ENCODE peak calls at places on chromosomes 6 and 20, in eight cellular contexts. S is right lobe of liver; K is endothelial cell; H is astrocyte of the spinal cord; B is foreskin fibroblast; V is CD4-positive, alpha-beta T cell; G is HL-60; Q is tibial artery. P is an unnamed sample.

GRCh38 chr6:71665931-71666330 is 220.4 kb upstream of the RIMS1 start:
- DNase-seq in V (no peak), Q (no peak), S (no peak), H (no peak), G (no peak), B (no peak), K (no peak), P (no peak)

GRCh38 chr6:154932562-154933027 is 62.5 kb upstream of the TIAM2 start:
- DNase-seq in H (peak), K (no peak), V (no peak), G (no peak), B (peak), Q (no peak), S (no peak), P (peak)

GRCh38 chr6:3259491-3259958 is 778 bp downstream of the PSMG4 start:
- DNase-seq in B (peak), S (peak), V (peak), G (peak), K (peak), H (peak), Q (no peak), P (peak)

GRCh38 chr6:106501836-106502447 is 127.4 kb downstream of the RTN4IP1 start:
- DNase-seq in G (peak), Q (no peak), S (no peak), K (no peak), V (no peak), H (no peak), B (peak), P (peak)

GRCh38 chr6:19086480-19086879 is 699.3 kb downstream of the RNF144B start:
- DNase-seq in B (no peak), G (no peak), K (no peak), Q (no peak), S (no peak), V (no peak), H (no peak), P (no peak)

GRCh38 chr6:160013987-160014868 is 45.3 kb downstream of the IGF2R start:
- DNase-seq in H (peak), G (no peak), S (no peak), Q (no peak), K (no peak), V (no peak), B (no peak), P (no peak)

GRCh38 chr20:20711413-20711812 is 1.0 kb downstream of the RALGAPA2 start:
- DNase-seq in B (peak), G (peak), K (no peak), Q (no peak), S (peak), H (no peak), V (peak), P (no peak)

GRCh38 chr6:21022343-21023107 is 488.3 kb downstream of the CDKAL1 start:
- DNase-seq in G (no peak), H (peak), S (no peak), B (no peak), Q (no peak), K (no peak), V (no peak), P (peak)

GRCh38 chr20:4472906-4473305 is 248.8 kb upstream of the PRND start:
- DNase-seq in H (no peak), V (no peak), K (no peak), S (no peak), G (no peak), B (peak), Q (no peak), P (no peak)

GRCh38 chr6:153131037-153131981 is at the start of gene RGS17:
- DNase-seq in S (peak), K (peak), G (no peak), V (peak), B (peak), Q (peak), H (peak), P (peak)

GRCh38 chr6:53647437-53648094 is 18.0 kb downstream of the KLHL31 start:
- DNase-seq in Q (no peak), K (no peak), V (peak), B (peak), H (no peak), G (peak), S (no peak), P (peak)

GRCh38 chr6:72984981-72985665 is 240.2 kb downstream of the KHDC1L start:
- DNase-seq in K (no peak), G (peak), S (no peak), B (no peak), Q (no peak), H (peak), V (no peak), P (no peak)

GRCh38 chr6:113057567-113058053 is 710.5 kb downstream of the RFPL4B start:
- DNase-seq in H (no peak), B (peak), S (no peak), Q (no peak), K (no peak), G (no peak), V (no peak), P (no peak)

GRCh38 chr6:81751388-81752083 is 945 bp downstream of the TENT5A start:
- DNase-seq in S (peak), K (peak), H (peak), G (peak), V (peak), B (peak), Q (peak), P (peak)

GRCh38 chr6:29728173-29728879 is 5.1 kb downstream of the HLA-F start:
- DNase-seq in B (no peak), V (no peak), G (no peak), K (no peak), Q (no peak), H (no peak), S (no peak), P (no peak)

GRCh38 chr20:50240092-50240491 is 49.5 kb downstream of the CEBPB start:
- DNase-seq in H (no peak), K (no peak), Q (no peak), G (no peak), B (no peak), V (no peak), S (no peak), P (no peak)

GRCh38 chr6:51398793-51399192 is 580.1 kb downstream of the TFAP2B start:
- DNase-seq in H (no peak), B (no peak), K (no peak), S (no peak), G (no peak), Q (no peak), V (no peak), P (no peak)

GRCh38 chr6:157438611-157439109 is 57.7 kb downstream of the ZDHHC14 start:
- DNase-seq in S (no peak), H (no peak), K (no peak), V (no peak), Q (no peak), G (no peak), B (no peak), P (no peak)

GRCh38 chr6:158706369-158706982 is 56.6 kb downstream of the SYTL3 start:
- DNase-seq in H (peak), Q (peak), B (peak), S (peak), K (peak), V (no peak), G (no peak), P (peak)

GRCh38 chr6:33672808-33673207 is 38.7 kb downstream of the UQCC2 start:
- DNase-seq in S (peak), Q (peak), K (no peak), B (peak), H (peak), G (peak), V (no peak), P (peak)

GRCh38 chr20:32437391-32438074 is 79.4 kb downstream of the ASXL1 start:
- DNase-seq in Q (no peak), H (no peak), K (no peak), B (no peak), V (no peak), S (no peak), G (no peak), P (peak)

GRCh38 chr6:28693033-28693750 is 167.5 kb downstream of the GPX5 start:
- DNase-seq in H (no peak), S (no peak), G (no peak), B (no peak), Q (no peak), K (no peak), V (no peak), P (no peak)

GRCh38 chr20:32605167-32605656 is 20.1 kb upstream of the NOL4L start:
- DNase-seq in K (no peak), G (no peak), H (no peak), V (no peak), S (peak), B (no peak), Q (no peak), P (no peak)

GRCh38 chr20:38094373-38094775 is 60.8 kb downstream of the RPRD1B start:
- DNase-seq in B (peak), G (peak), K (no peak), V (no peak), H (peak), S (no peak), Q (peak), P (peak)

GRCh38 chr20:53805895-53806384 is 212.3 kb upstream of the ZNF217 start:
- DNase-seq in S (no peak), G (no peak), H (peak), K (no peak), B (peak), Q (no peak), V (no peak), P (peak)

GRCh38 chr6:137736048-137736846 is 130.8 kb upstream of the TNFAIP3 start:
- DNase-seq in Q (no peak), G (no peak), K (no peak), B (no peak), S (no peak), V (peak), H (no peak), P (no peak)

GRCh38 chr6:16799279-16800193 is 38.3 kb upstream of the ATXN1 start:
- DNase-seq in G (no peak), Q (no peak), B (peak), V (no peak), H (no peak), S (no peak), K (no peak), P (peak)

GRCh38 chr20:16407251-16408067 is 165.8 kb downstream of the KIF16B start:
- DNase-seq in Q (no peak), K (no peak), B (peak), S (no peak), V (no peak), H (peak), G (no peak), P (no peak)

GRCh38 chr6:1103945-1104623 is 207.8 kb upstream of the FOXQ1 start:
- DNase-seq in B (peak), G (no peak), Q (no peak), H (peak), K (no peak), V (no peak), S (no peak), P (no peak)

GRCh38 chr6:13390658-13391057 is 62.3 kb upstream of the TBC1D7 start:
- DNase-seq in S (no peak), B (no peak), H (no peak), Q (no peak), G (no peak), V (no peak), K (no peak), P (no peak)

GRCh38 chr6:20213271-20213798 is 1.1 kb upstream of the MBOAT1 start:
- DNase-seq in H (no peak), V (no peak), B (peak), K (no peak), S (no peak), Q (no peak), G (peak), P (no peak)

DNA sequence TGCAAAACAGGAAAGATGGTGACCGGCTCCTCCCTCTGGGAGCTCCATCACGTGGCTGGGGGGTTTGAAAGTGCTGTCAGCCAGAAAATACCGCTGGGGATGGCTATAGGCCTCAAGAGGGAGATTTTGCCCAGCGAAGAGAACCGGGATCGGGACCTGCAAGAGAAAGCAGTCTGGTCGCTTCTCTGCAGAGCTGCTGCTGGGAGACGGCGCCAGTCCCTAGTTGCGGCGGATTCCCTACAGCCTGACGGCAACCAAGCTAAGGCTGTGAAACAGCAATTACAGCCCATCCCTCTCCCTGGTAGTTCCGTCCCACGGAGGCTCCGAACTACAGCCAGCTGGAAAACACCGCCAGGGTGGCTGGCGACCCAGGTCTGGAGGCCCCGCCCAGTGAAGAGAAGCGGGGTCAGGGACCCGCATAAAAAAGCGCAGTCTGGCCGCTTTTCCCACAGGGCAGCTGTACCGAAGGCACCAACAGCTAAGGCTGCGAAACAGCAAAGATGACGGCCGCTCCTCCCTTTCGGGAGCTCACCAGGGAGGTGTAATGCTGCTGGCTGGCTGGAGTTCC is 238.1 kb upstream of the IRAK1BP1 start:
- DNase-seq in S (peak), K (peak), V (no peak), B (peak), H (no peak), Q (no peak), G (no peak), P (no peak)
- TF ChIP-seq CTCF in S (no peak), K (no peak), V (no peak), B (peak), H (no peak), Q (no peak), G (no peak), P (no peak)

GRCh38 chr6:168616807-168617756 is 176.1 kb downstream of the SMOC2 start:
- DNase-seq in K (no peak), S (no peak), Q (no peak), V (no peak), H (no peak), B (no peak), G (no peak), P (peak)
- TF ChIP-seq CTCF in K (no peak), S (no peak), Q (peak), V (no peak), H (no peak), B (no peak), G (no peak), P (peak)

DNA sequence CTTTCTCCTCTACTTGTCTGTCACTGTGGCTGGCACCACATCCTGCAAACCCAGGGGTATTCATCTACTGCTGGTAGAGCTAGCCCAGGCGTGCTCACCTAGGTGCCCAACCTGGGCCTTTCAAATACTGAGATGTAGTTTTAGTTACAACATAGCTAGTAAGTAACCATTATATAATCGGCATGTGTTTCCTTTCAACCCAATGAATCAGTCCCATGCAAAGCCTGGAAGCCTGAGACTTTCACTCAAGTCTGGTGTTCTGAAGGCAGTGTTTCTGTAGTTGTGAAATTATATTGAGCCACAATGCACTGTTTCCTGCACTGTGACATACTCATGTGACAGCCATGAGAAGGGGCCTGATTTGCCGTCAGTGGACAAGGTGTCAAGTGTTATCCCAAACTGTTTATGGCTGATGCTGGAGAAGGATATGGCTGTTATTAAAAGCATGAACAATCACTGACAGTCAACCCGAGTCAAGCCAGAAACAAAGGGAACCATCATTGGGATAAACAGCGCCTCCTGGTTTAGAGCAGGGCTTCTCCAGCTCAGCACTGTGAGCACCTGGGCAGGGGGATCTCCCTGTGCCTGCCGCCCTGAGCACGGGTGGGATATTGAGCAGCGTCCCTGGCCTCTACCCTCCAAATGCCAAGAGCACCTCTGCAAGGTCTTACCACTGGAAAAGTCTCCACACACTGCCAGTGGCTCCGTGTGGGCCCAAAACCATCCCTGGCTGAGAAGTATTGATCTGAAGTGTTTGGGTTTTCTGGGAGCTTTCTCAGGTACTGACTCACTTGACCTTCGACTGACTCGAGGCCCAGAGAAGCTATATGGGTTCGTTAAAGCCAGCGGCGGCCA is 1.6 kb downstream of the PSMA7 start:
- DNase-seq in Q (no peak), V (peak), K (no peak), B (peak), G (peak), H (peak), S (no peak), P (peak)
- TF ChIP-seq CTCF in Q (no peak), V (peak), K (no peak), B (peak), G (peak), H (peak), S (peak), P (no peak)

GRCh38 chr6:77450924-77451323 is 12.4 kb downstream of the HTR1B start:
- DNase-seq in S (no peak), B (peak), V (no peak), K (no peak), G (no peak), H (peak), Q (no peak), P (peak)
- TF ChIP-seq CTCF in S (no peak), B (peak), V (no peak), K (no peak), G (no peak), H (peak), Q (no peak), P (peak)

DNA sequence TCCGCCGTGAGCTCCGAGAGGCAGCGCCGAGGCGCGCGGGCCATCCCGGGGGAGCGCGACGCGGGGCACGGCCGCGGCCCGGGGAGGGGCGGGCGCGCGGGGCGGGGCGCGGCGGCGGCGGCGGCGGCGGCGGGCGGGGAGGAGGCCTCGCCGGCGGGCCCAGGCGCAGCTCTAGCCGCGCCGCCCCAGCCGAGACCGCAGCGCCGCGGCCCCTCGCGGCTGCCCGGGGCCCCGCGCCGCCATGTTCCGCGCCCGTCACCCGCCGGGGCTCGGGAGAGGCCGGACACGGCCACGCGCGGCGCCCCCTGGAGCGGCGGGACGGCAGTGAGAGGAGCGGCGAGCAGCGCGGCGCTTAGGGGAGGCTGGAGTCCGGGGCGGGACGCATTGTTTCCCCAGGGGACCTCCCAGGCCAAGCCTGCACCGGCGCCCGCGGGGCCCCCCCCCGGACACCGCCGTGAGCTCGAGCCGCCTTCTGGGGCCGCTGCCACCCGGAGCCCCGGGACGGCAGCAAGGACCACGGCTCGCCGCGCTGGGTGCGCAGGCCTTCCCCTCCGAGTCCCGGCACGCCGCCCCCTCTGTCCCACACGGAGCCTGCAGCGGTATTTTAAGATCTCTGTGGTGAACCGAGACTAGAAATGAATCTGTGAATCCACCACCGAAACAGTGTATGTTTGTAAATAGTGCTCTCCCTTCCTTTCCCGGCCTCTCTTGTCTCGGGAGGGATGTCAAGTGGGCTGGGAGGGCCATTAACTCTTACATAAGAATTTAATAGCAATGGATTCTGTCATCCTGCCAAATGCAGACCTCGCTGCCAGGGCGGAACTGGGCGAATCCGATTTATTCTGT is at the start of gene KIF13A:
- DNase-seq in G (peak), V (peak), B (peak), Q (peak), H (peak), K (peak), S (peak), P (peak)
- TF ChIP-seq CTCF in G (no peak), V (no peak), B (no peak), Q (peak), H (no peak), K (no peak), S (peak), P (no peak)

GRCh38 chr6:63556369-63556768 is 15.9 kb upstream of the LOC128125822 start:
- DNase-seq in B (no peak), V (no peak), Q (no peak), S (no peak), G (no peak), K (no peak), H (no peak), P (no peak)
- TF ChIP-seq CTCF in B (no peak), V (no peak), Q (no peak), S (no peak), G (no peak), K (no peak), H (no peak), P (no peak)

DNA sequence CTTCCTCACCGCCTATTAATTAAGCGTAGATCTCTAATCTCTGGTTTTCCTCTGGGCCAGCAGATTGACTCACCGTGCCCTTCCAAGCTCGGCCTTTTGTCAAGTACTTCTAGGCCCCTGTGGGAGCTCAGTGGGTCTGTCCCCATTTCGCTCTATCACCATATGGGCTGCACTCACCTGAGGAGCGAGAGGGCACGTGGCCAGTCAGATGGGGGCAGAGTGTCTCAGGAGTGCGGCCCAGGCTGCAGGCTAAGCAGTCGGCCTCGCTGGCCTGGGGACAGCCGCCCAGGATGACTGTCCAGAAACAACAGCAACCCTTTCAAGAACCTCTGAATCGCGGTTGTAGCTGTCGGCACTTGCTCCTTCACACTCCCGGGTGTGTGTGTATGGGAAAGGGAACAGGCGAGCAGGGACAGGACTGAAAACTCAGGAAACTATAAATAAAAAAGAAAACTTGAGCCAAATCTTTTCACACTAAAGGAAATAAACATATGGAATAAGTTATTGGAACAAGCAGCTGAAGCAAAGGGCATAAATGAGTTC is 63.1 kb downstream of the TFAP2A start:
- DNase-seq in S (no peak), G (no peak), B (peak), H (no peak), V (no peak), Q (no peak), K (no peak), P (no peak)
- TF ChIP-seq CTCF in S (no peak), G (no peak), B (no peak), H (no peak), V (no peak), Q (no peak), K (no peak), P (no peak)

DNA sequence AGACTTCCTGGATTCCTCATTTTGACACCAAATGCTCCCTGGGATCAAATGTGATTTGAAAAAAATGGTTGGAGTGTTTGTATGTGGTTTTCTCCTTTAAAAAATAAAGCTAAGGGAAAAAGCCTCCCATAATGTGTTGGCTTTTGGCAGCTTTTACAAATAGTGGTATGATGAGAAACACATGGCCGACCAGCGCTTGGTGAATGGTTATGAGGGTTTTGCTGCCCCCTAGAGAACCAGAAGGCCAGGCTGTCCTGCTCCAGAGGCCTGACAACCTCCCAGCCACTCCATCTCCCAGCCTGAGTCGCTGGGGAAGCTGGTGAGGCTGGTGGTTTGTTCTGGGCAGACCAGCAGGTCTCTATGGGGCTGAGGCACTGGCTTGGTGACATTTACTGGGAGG is 69.3 kb downstream of the CLIC5 start:
- DNase-seq in K (peak), S (no peak), G (no peak), V (no peak), H (peak), Q (no peak), B (peak), P (no peak)
- TF ChIP-seq CTCF in K (no peak), S (no peak), G (no peak), V (no peak), H (peak), Q (no peak), B (peak), P (no peak)

GRCh38 chr6:107655245-107655644 is 165.3 kb downstream of the SOBP start:
- DNase-seq in G (no peak), Q (no peak), H (no peak), B (no peak), S (no peak), K (peak), V (no peak), P (no peak)
- TF ChIP-seq CTCF in G (no peak), Q (no peak), H (no peak), B (peak), S (peak), K (peak), V (no peak), P (no peak)